ENCODE peak calls at places on chromosomes 2 and 18, in four cellular contexts. S is upper lobe of left lung, A is heart left ventricle, P is HCT116. L is an unnamed sample.
A peak's percentile ranks its signal among the peaks of the same experiment; 100 is the strongest.

GRCh38 chr2:152155209-152155608 is 20.4 kb downstream of the STAM2 start:
- ATAC-seq in S (no peak), A (no peak), P (no peak), L (no peak)

GRCh38 chr18:79334496-79335233 is 61.1 kb upstream of the NFATC1 start:
- ATAC-seq in S (no peak), A (peak; percentile 17), P (no peak), L (no peak)

GRCh38 chr2:82641781-82642180 is 1817.3 kb downstream of the SUCLG1 start:
- ATAC-seq in S (no peak), A (no peak), P (no peak), L (no peak)

GRCh38 chr2:88197732-88198131 is 27.6 kb downstream of the THNSL2 start:
- ATAC-seq in S (peak; percentile 62), A (no peak), P (no peak), L (no peak)

GRCh38 chr2:42096869-42097591 is 49.2 kb downstream of the PKDCC start:
- ATAC-seq in S (no peak), A (no peak), P (no peak), L (no peak)

GRCh38 chr2:127389778-127390435 is 2.1 kb upstream of the MAP3K2 start:
- ATAC-seq in S (no peak), A (no peak), P (no peak), L (no peak)

GRCh38 chr2:237269121-237269875 is 144.7 kb downstream of the COL6A3 start:
- ATAC-seq in S (no peak), A (no peak), P (no peak), L (no peak)

GRCh38 chr2:144217853-144218633 is 301.9 kb downstream of the ZEB2 start:
- ATAC-seq in S (no peak), A (no peak), P (no peak), L (no peak)

GRCh38 chr2:169366066-169366465 is 3.7 kb upstream of the LRP2 start:
- ATAC-seq in S (no peak), A (no peak), P (no peak), L (no peak)

GRCh38 chr2:61439241-61440002 is 31.5 kb downstream of the USP34 start:
- ATAC-seq in S (peak; percentile 90), A (peak; percentile 93), P (peak; percentile 17), L (no peak)

GRCh38 chr18:38611036-38611964 is 1045.7 kb upstream of the CELF4 start:
- ATAC-seq in S (no peak), A (peak; percentile 95), P (no peak), L (no peak)

GRCh38 chr18:32770651-32771168 is 2.1 kb downstream of the KLHL14 start:
- ATAC-seq in S (no peak), A (no peak), P (no peak), L (peak; percentile 11)

GRCh38 chr2:201261911-201262310 is 1.6 kb downstream of the CASP8 start:
- ATAC-seq in S (no peak), A (no peak), P (no peak), L (no peak)

GRCh38 chr2:153477096-153477555 is 1.4 kb downstream of the RPRM start:
- ATAC-seq in S (no peak), A (no peak), P (no peak), L (no peak)

GRCh38 chr2:178112202-178113152 is at the start of gene RBM45:
- ATAC-seq in S (peak; percentile 99), A (peak; percentile 99), P (peak; percentile 97), L (peak; percentile 99)
- TF ChIP-seq POLR2A in S (peak; percentile 78), A (no peak), P (peak; percentile 79), L (peak; percentile 58)

GRCh38 chr18:9477509-9477908 is 2.2 kb downstream of the RALBP1 start:
- ATAC-seq in S (no peak), A (no peak), P (no peak), L (no peak)

GRCh38 chr18:9474103-9474982 is 970 bp upstream of the RALBP1 start:
- ATAC-seq in S (peak; percentile 91), A (peak; percentile 80), P (peak; percentile 75), L (peak; percentile 84)

GRCh38 chr18:9475643-9476580 is 599 bp downstream of the RALBP1 start:
- ATAC-seq in S (peak; percentile 2), A (no peak), P (peak; percentile 0), L (no peak)

GRCh38 chr18:9478545-9478944 is 3.2 kb downstream of the RALBP1 start:
- ATAC-seq in S (no peak), A (no peak), P (no peak), L (no peak)

DNA sequence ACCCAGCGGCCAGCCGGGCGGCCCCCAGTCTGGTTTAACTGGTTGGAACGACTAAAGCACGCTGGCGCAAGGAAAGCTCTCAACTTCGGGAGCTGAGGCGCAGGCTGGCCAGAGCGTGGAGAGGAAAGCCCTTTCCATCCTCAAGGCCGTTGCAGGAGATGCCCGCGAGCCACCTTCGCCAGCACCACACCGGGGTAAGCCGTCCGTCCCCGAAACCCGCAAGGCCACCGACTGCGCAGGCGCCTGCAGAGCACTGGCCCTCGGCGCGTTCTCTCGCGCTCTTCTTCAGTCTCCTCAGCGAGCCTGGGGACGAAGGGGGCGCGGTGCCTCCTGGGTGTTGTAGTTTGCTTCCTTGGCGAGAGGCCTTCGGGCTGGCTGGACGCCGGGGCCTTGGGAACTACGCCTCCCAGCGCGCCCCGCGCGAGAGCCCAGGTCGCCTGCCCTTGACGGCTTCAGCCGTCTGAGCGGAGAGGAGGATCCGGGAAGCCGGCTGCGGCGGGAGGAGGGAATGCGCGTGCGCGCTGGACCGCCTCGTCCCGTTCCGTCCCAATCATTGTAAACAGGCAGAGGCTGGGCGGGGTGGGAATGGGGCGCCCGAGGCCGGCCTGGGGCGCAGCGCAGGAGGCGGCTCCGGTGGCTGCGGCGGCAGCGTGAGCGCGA is at the start of gene RALBP1:
- ATAC-seq in S (peak; percentile 100), A (peak; percentile 99), P (peak; percentile 91), L (peak; percentile 99)
- TF ChIP-seq POLR2A in S (peak; percentile 92), A (peak; percentile 51), P (peak; percentile 73), L (peak; percentile 69)

GRCh38 chr2:240557808-240558207 is at the start of gene ANKMY1:
- ATAC-seq in S (no peak), A (peak; percentile 31), P (no peak), L (no peak)
- TF ChIP-seq POLR2A in S (no peak), A (no peak), P (no peak), L (no peak)

GRCh38 chr2:231682546-231683291 is 25.6 kb upstream of the PTMA start:
- ATAC-seq in S (no peak), A (no peak), P (no peak), L (no peak)

GRCh38 chr2:231680284-231680991 is 27.9 kb upstream of the PTMA start:
- ATAC-seq in S (peak; percentile 49), A (no peak), P (peak; percentile 74), L (no peak)

GRCh38 chr2:231679906-231680283 is 28.4 kb upstream of the PTMA start:
- ATAC-seq in S (no peak), A (no peak), P (peak; percentile 28), L (no peak)

GRCh38 chr2:231679131-231679530 is 29.2 kb upstream of the PTMA start:
- ATAC-seq in S (no peak), A (no peak), P (no peak), L (no peak)

DNA sequence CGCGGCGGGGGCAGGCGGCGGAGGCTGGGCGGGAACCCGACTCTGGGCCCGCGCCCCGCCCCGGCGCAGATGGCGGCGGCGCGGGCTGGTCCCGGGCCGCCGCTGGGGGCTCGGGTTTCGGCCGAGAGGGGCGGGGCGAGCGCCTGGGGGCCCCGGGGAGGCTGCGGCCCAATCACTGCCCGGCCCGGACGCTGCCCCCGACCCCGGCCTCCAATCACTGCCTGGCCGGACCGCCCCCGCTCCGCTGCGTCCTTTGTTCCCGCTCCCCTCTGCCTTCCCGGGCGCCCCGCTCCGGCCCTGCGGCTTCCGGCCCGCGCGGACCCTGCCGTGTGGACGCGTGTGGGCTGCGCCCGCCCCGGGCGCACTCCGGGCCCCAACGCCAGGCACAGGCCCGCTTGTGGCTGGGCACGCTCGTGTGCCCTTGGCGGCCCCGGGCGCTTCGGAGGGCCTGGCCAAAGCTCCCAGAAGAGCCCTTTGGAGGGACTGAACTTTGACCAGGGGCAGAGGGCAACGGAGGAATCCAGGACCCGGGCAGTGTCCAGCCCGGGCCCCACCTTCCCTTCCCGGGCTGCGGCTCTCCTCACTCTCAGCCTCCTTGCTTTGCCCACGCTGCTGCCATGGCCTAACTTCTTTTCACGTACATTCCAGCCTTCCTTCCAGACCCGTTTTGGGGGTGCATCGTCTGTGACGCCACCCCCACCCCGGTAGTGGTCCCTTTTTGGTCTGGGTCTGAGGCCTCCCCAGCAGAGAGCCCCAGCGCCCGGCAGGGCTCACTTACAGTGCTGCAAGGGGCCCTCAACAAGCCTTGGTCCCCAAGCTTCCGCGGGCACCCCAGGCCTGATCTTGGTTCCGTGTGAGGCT is 27.1 kb upstream of the PTMA start:
- ATAC-seq in S (peak; percentile 81), A (peak; percentile 88), P (peak; percentile 75), L (peak; percentile 96)
- TF ChIP-seq POLR2A in S (peak; percentile 78), A (no peak), P (peak; percentile 67), L (peak; percentile 74)